ENCODE peak calls at places on chromosomes 1 and 21, in seven cellular contexts. S is IMR-90; M is GM10248; P is aorta; U is Calu3; D is A172; Q is stimulated activated CD4-positive, alpha-beta T cell treated with anti-CD3 and anti-CD28 coated beads, Interleukin-4, amount 100 ng/mL, for 48 hours. Y is an unnamed sample.

GRCh38 chr1:164061528-164061927 is 497.5 kb upstream of the PBX1 start:
- DNase-seq in Q (no peak), U (no peak), S (no peak), P (peak), D (no peak), M (no peak), Y (no peak)

GRCh38 chr1:81158592-81158991 is 642.1 kb upstream of the ADGRL2 start:
- DNase-seq in M (no peak), U (no peak), S (peak), D (no peak), Q (no peak), P (no peak), Y (peak)

GRCh38 chr1:76086109-76086508 is 11.6 kb downstream of the ST6GALNAC3 start:
- DNase-seq in Q (no peak), D (no peak), P (no peak), M (no peak), S (no peak), U (no peak), Y (no peak)

GRCh38 chr21:29625990-29626389 is 313.8 kb downstream of the GRIK1 start:
- DNase-seq in U (no peak), D (no peak), M (no peak), P (no peak), Q (no peak), S (no peak), Y (no peak)

GRCh38 chr1:153515504-153516394 is 20.0 kb downstream of the S100A6 start:
- DNase-seq in S (no peak), U (peak), Q (no peak), M (no peak), P (no peak), D (peak), Y (no peak)

GRCh38 chr1:48536477-48536876 is 64.5 kb upstream of the SPATA6 start:
- DNase-seq in D (no peak), U (no peak), Q (no peak), S (no peak), P (no peak), M (no peak), Y (no peak)

GRCh38 chr1:116855788-116856187 is 53.9 kb upstream of the PTGFRN start:
- DNase-seq in M (no peak), S (peak), P (no peak), D (no peak), Q (no peak), U (no peak), Y (peak)

GRCh38 chr1:30747028-30748008 is 10.3 kb downstream of the LAPTM5 start:
- DNase-seq in U (no peak), S (no peak), D (no peak), P (no peak), M (no peak), Q (no peak), Y (no peak)

GRCh38 chr1:202938287-202938925 is 11.4 kb upstream of the KLHL12 start:
- DNase-seq in D (no peak), S (no peak), Q (no peak), M (no peak), U (no peak), P (no peak), Y (no peak)

GRCh38 chr1:226637147-226637935 is 88.8 kb downstream of the STUM start:
- DNase-seq in D (no peak), U (no peak), Q (no peak), M (no peak), P (peak), S (no peak), Y (peak)

GRCh38 chr1:192225713-192226112 is 67.5 kb downstream of the RGS18 start:
- DNase-seq in Q (no peak), D (peak), M (no peak), P (no peak), S (peak), U (no peak), Y (peak)

GRCh38 chr1:221723918-221724263 is 18.0 kb downstream of the DUSP10 start:
- DNase-seq in D (no peak), U (no peak), Q (no peak), M (no peak), S (peak), P (no peak), Y (no peak)

GRCh38 chr1:108780937-108781574 is 34.6 kb downstream of the STXBP3 start:
- DNase-seq in Q (no peak), S (no peak), U (no peak), P (no peak), M (no peak), D (no peak), Y (no peak)

GRCh38 chr1:186735463-186735862 is 55.2 kb upstream of the PTGS2 start:
- DNase-seq in S (peak), D (no peak), P (no peak), Q (no peak), M (no peak), U (no peak), Y (peak)

GRCh38 chr1:160629286-160630210 is 17.3 kb downstream of the SLAMF1 start:
- DNase-seq in S (no peak), D (no peak), U (no peak), Q (no peak), P (no peak), M (no peak), Y (no peak)

GRCh38 chr1:53197301-53198205 is 929 bp downstream of the CPT2 start:
- DNase-seq in D (peak), U (no peak), M (no peak), S (no peak), Q (no peak), P (no peak), Y (no peak)

GRCh38 chr1:53982034-53982761 is 35.8 kb downstream of the LDLRAD1 start:
- DNase-seq in Q (no peak), P (no peak), M (no peak), D (no peak), S (peak), U (peak), Y (peak)

GRCh38 chr1:102191723-102192122 is 195.0 kb upstream of the OLFM3 start:
- DNase-seq in Q (no peak), P (no peak), U (peak), M (peak), S (no peak), D (peak), Y (peak)

GRCh38 chr1:16124377-16125087 is 31.3 kb downstream of the EPHA2 start:
- DNase-seq in D (no peak), U (no peak), S (no peak), P (peak), Q (no peak), M (no peak), Y (no peak)

GRCh38 chr1:228016181-228016510 is 9.3 kb downstream of the WNT3A start:
- DNase-seq in Q (no peak), D (no peak), P (peak), U (no peak), M (peak), S (no peak), Y (no peak)

GRCh38 chr1:183165456-183165855 is 20.6 kb upstream of the LAMC2 start:
- DNase-seq in Q (no peak), P (no peak), M (no peak), D (peak), S (no peak), U (no peak), Y (no peak)